ENCODE peak calls at places on chromosomes 3 and 15, in eight cellular contexts. H is fibroblast of mammary gland, I is GM12865, G is GM03348, Y is HFFc6, P is hypothalamus, T is cardiac septum, J is astrocyte of the hippocampus. Z is an unnamed sample.

GRCh38 chr3:171491412-171491811 is 31.2 kb upstream of the TNIK start:
- DNase-seq in Y (no peak), T (no peak), H (no peak), G (no peak), P (no peak), I (peak; percentile 20), J (no peak), Z (no peak)

GRCh38 chr15:92801412-92801773 is 98.7 kb upstream of the CHD2 start:
- DNase-seq in J (peak; percentile 84), G (peak; percentile 74), Y (peak; percentile 85), T (no peak), I (no peak), P (no peak), H (peak; percentile 92), Z (no peak)

GRCh38 chr3:120645083-120645800 is 36.8 kb downstream of the HGD start:
- DNase-seq in H (no peak), I (no peak), T (no peak), Y (no peak), P (no peak), G (peak; percentile 25), J (peak; percentile 45), Z (no peak)

GRCh38 chr15:28109626-28110415 is 10.7 kb upstream of the OCA2 start:
- DNase-seq in I (no peak), Y (no peak), G (no peak), P (no peak), H (no peak), J (no peak), T (peak; percentile 46), Z (no peak)

GRCh38 chr3:78937486-78937885 is 830.3 kb downstream of the ROBO1 start:
- DNase-seq in T (no peak), J (no peak), Y (no peak), G (no peak), I (no peak), H (no peak), P (no peak), Z (no peak)

GRCh38 chr15:99507732-99508571 is 57.8 kb upstream of the MEF2A start:
- DNase-seq in H (peak; percentile 55), I (peak; percentile 86), Y (no peak), P (no peak), G (peak; percentile 49), J (peak; percentile 33), T (no peak), Z (peak; percentile 40)

GRCh38 chr3:135837977-135838636 is 127.4 kb upstream of the PPP2R3A start:
- DNase-seq in Y (no peak), T (no peak), J (no peak), H (no peak), I (no peak), G (no peak), P (no peak), Z (no peak)

GRCh38 chr3:17473761-17474160 is 268.7 kb downstream of the TBC1D5 start:
- DNase-seq in P (no peak), G (peak; percentile 22), J (peak; percentile 14), H (peak; percentile 32), Y (no peak), T (no peak), I (no peak), Z (no peak)

GRCh38 chr15:100734606-100735005 is 132.2 kb downstream of the ASB7 start:
- DNase-seq in T (no peak), Y (no peak), H (no peak), G (no peak), I (no peak), J (no peak), P (no peak), Z (no peak)

GRCh38 chr15:93987068-93987467 is 244.3 kb upstream of the MCTP2 start:
- DNase-seq in J (no peak), Y (no peak), I (peak; percentile 18), T (no peak), G (no peak), P (no peak), H (no peak), Z (no peak)

GRCh38 chr3:89145995-89146394 is 38.6 kb downstream of the EPHA3 start:
- DNase-seq in P (no peak), H (peak; percentile 82), J (peak; percentile 75), I (no peak), G (peak; percentile 74), T (no peak), Y (no peak), Z (no peak)

GRCh38 chr3:109804697-109805096 is 467.4 kb upstream of the DPPA4 start:
- DNase-seq in H (no peak), J (no peak), G (no peak), T (no peak), P (no peak), Y (no peak), I (peak; percentile 30), Z (no peak)

GRCh38 chr15:68300115-68300940 is 22.8 kb downstream of the FEM1B start:
- DNase-seq in I (no peak), J (no peak), T (no peak), Y (no peak), G (no peak), H (no peak), P (no peak), Z (no peak)

GRCh38 chr15:31247404-31247803 is 79.2 kb upstream of the KLF13 start:
- DNase-seq in H (no peak), I (no peak), Y (no peak), P (no peak), T (no peak), G (no peak), J (no peak), Z (no peak)

GRCh38 chr15:88992912-88993376 is 79.8 kb upstream of the MFGE8 start:
- DNase-seq in J (no peak), I (no peak), T (no peak), Y (no peak), G (no peak), P (no peak), H (no peak), Z (no peak)